ENCODE peak calls at places on chromosomes 11 and 22, in six cellular contexts. Y is naive thymus-derived CD8-positive, alpha-beta T cell; V is Right ventricle myocardium superior; O is DMS153; B is left cardiac atrium; S is KBM-7. M is an unnamed sample.

GRCh38 chr11:43130616-43131015 is 181.2 kb upstream of the API5 start:
- DNase-seq in V (no peak), O (peak; percentile 36), B (no peak), S (no peak), Y (no peak), M (no peak)

GRCh38 chr11:6405039-6405667 is 13.7 kb downstream of the APBB1 start:
- DNase-seq in V (no peak), S (no peak), Y (no peak), O (no peak), B (peak; percentile 26), M (no peak)

GRCh38 chr11:45232341-45233080 is 53.6 kb downstream of the SYT13 start:
- DNase-seq in B (no peak), O (no peak), V (no peak), S (no peak), Y (no peak), M (no peak)

GRCh38 chr11:121452609-121453150 is at the start of gene SORL1-AS1:
- DNase-seq in Y (peak; percentile 68), B (no peak), S (no peak), V (no peak), O (peak; percentile 44), M (no peak)

GRCh38 chr11:77039491-77040400 is 5.5 kb downstream of the B3GNT6 start:
- DNase-seq in V (peak; percentile 53), Y (peak; percentile 36), S (no peak), B (no peak), O (no peak), M (no peak)

GRCh38 chr22:20093437-20093836 is 13.4 kb downstream of the DGCR8 start:
- DNase-seq in Y (no peak), S (no peak), B (no peak), O (no peak), V (peak; percentile 83), M (peak; percentile 76)

GRCh38 chr11:57641011-57641410 is 8.7 kb downstream of the YPEL4 start:
- DNase-seq in Y (no peak), S (no peak), V (no peak), O (no peak), B (peak; percentile 32), M (no peak)

GRCh38 chr22:43840431-43840830 is 21.9 kb downstream of the SULT4A1 start:
- DNase-seq in Y (no peak), B (no peak), S (no peak), V (no peak), O (no peak), M (no peak)

GRCh38 chr22:19612866-19613572 is 88.8 kb upstream of the CLDN5 start:
- DNase-seq in Y (no peak), B (no peak), S (peak; percentile 78), O (no peak), V (no peak), M (no peak)

GRCh38 chr22:26800858-26801257 is 143.5 kb downstream of the MIAT start:
- DNase-seq in Y (no peak), S (no peak), B (no peak), O (no peak), V (no peak), M (no peak)

GRCh38 chr11:1762537-1763302 is 1.0 kb downstream of the CTSD start:
- DNase-seq in V (no peak), Y (no peak), B (peak; percentile 68), O (peak; percentile 70), S (peak; percentile 61), M (peak; percentile 70)

GRCh38 chr11:69860244-69860643 is 41.0 kb upstream of the FGF3 start:
- DNase-seq in Y (no peak), B (no peak), O (no peak), V (no peak), S (no peak), M (no peak)

GRCh38 chr11:93704237-93704636 is 37.1 kb downstream of the TAF1D start:
- DNase-seq in V (no peak), S (no peak), Y (no peak), O (no peak), B (no peak), M (no peak)

GRCh38 chr11:69637956-69638871 is 2.7 kb upstream of the CCND1 start:
- DNase-seq in S (peak; percentile 25), B (no peak), Y (no peak), V (peak; percentile 71), O (no peak), M (peak; percentile 73)

GRCh38 chr11:34308821-34309585 is 48.8 kb downstream of the ABTB2 start:
- DNase-seq in S (no peak), B (no peak), O (no peak), Y (no peak), V (no peak), M (no peak)

GRCh38 chr11:2797741-2798361 is 87.7 kb downstream of the CDKN1C start:
- DNase-seq in O (no peak), B (peak; percentile 9), S (no peak), Y (no peak), V (peak; percentile 36), M (peak; percentile 40)

GRCh38 chr11:95086116-95086515 is 3.5 kb upstream of the ENDOD1 start:
- DNase-seq in Y (no peak), V (no peak), S (no peak), B (no peak), O (no peak), M (no peak)

GRCh38 chr11:134357545-134357839 is 25.7 kb downstream of the GLB1L2 start:
- DNase-seq in V (no peak), O (no peak), Y (no peak), S (no peak), B (no peak), M (peak; percentile 16)

GRCh38 chr22:21937821-21938070 is 14.9 kb downstream of the PPM1F start:
- DNase-seq in B (peak; percentile 84), S (no peak), V (no peak), O (no peak), Y (no peak), M (no peak)

GRCh38 chr11:64620286-64620962 is 29.4 kb downstream of the SLC22A12 start:
- DNase-seq in V (no peak), S (no peak), B (no peak), O (no peak), Y (no peak), M (no peak)

GRCh38 chr22:48742191-48742555 is 1085.5 kb downstream of the BRD1 start:
- DNase-seq in O (no peak), V (no peak), B (no peak), S (no peak), Y (no peak), M (no peak)

GRCh38 chr11:45025716-45026492 is 75.2 kb upstream of the TP53I11 start:
- DNase-seq in O (peak; percentile 86), B (peak; percentile 53), S (peak; percentile 57), Y (no peak), V (peak; percentile 83), M (peak; percentile 72)

GRCh38 chr22:25970996-25971811 is 198.1 kb upstream of the SEZ6L start:
- DNase-seq in O (no peak), Y (no peak), V (no peak), S (no peak), B (no peak), M (no peak)

GRCh38 chr11:88411265-88411664 is 73.7 kb upstream of the CTSC start:
- DNase-seq in B (no peak), O (no peak), Y (no peak), S (no peak), V (no peak), M (no peak)

GRCh38 chr11:45079943-45080719 is 66.3 kb upstream of the PRDM11 start:
- DNase-seq in B (no peak), S (peak; percentile 66), O (no peak), V (peak; percentile 50), Y (peak; percentile 57), M (peak; percentile 72)

GRCh38 chr11:94141511-94142307 is 13.1 kb downstream of the PANX1 start:
- DNase-seq in V (no peak), S (no peak), Y (no peak), O (no peak), B (no peak), M (no peak)

M was measured in Right ventricle myocardium inferior.